ENCODE peak calls at places on chromosomes 16 and 17, in nine cellular contexts. S is dermis blood vessel endothelial cell; I is ovary; Z is cardiac septum; F is smooth muscle cell of the brain vasculature; K is AML-193; O is activated CD4-positive, alpha-beta T cell treated with anti-CD3 and anti-CD28 coated beads for 48 hours; M is sciatic nerve; A is activated naive CD4-positive, alpha-beta T cell treated with anti-CD3 and anti-CD28 coated beads, Interleukin-2, amount 10 ng/mL, durations not matched to agents 7 days and 5 days. N is an unnamed sample.

GRCh38 chr16:19886061-19886792 is 1.6 kb upstream of the GPRC5B start:
- DNase-seq in F (peak), K (peak), M (peak), O (peak), I (peak), Z (peak), S (peak), A (peak), N (peak)

GRCh38 chr16:76389126-76389525 is 111.9 kb downstream of the CNTNAP4 start:
- DNase-seq in A (no peak), S (no peak), Z (no peak), K (no peak), M (no peak), O (no peak), I (no peak), F (no peak), N (no peak)

GRCh38 chr16:11507991-11508390 is 78.7 kb downstream of the LITAF start:
- DNase-seq in A (no peak), F (no peak), O (no peak), S (no peak), Z (no peak), K (no peak), M (no peak), I (no peak), N (no peak)

GRCh38 chr16:73912311-73912710 is 384.3 kb upstream of the PSMD7 start:
- DNase-seq in S (no peak), Z (no peak), I (no peak), O (no peak), M (no peak), K (no peak), F (no peak), A (no peak), N (no peak)

GRCh38 chr17:56359518-56359917 is 206.2 kb downstream of the ANKFN1 start:
- DNase-seq in K (no peak), Z (no peak), A (no peak), S (no peak), M (no peak), O (no peak), I (no peak), F (no peak), N (no peak)

GRCh38 chr16:86772671-86773338 is 194.5 kb downstream of the FOXL1 start:
- DNase-seq in F (no peak), O (no peak), A (no peak), S (peak), I (no peak), K (no peak), Z (peak), M (peak), N (no peak)

GRCh38 chr17:63029520-63029919 is 63.5 kb downstream of the TANC2 start:
- DNase-seq in A (no peak), K (no peak), O (no peak), F (no peak), Z (no peak), S (no peak), M (no peak), I (no peak), N (no peak)

GRCh38 chr16:69924777-69925191 is 26.4 kb upstream of the CLEC18A start:
- DNase-seq in A (no peak), I (peak), K (no peak), M (peak), O (no peak), Z (peak), S (peak), F (no peak), N (no peak)

GRCh38 chr17:11618861-11619566 is 20.7 kb downstream of the DNAH9 start:
- DNase-seq in K (no peak), S (peak), M (peak), Z (no peak), O (no peak), I (no peak), A (no peak), F (no peak), N (peak)

GRCh38 chr16:9665851-9666271 is 516.4 kb downstream of the GRIN2A start:
- DNase-seq in I (no peak), K (no peak), Z (no peak), A (no peak), O (no peak), F (no peak), M (no peak), S (no peak), N (peak)

GRCh38 chr16:87965973-87966667 is 14.9 kb downstream of the BANP start:
- DNase-seq in A (no peak), M (no peak), S (no peak), I (no peak), K (no peak), O (no peak), Z (no peak), F (no peak), N (no peak)

GRCh38 chr16:12500771-12501170 is 302.9 kb downstream of the CPPED1 start:
- DNase-seq in O (peak), I (no peak), F (no peak), K (peak), Z (peak), S (no peak), A (peak), M (no peak), N (peak)

GRCh38 chr17:41492771-41493170 is 3.1 kb upstream of the KRT36 start:
- DNase-seq in A (no peak), M (peak), F (peak), O (no peak), Z (no peak), K (no peak), I (peak), S (peak), N (peak)

GRCh38 chr16:3444032-3444388 is 530 bp downstream of the NAA60 start:
- DNase-seq in A (peak), I (no peak), O (peak), M (no peak), F (no peak), S (peak), Z (no peak), K (peak), N (no peak)

GRCh38 chr16:59849716-59850115 is 1115.6 kb upstream of the GOT2 start:
- DNase-seq in S (no peak), O (no peak), F (no peak), M (no peak), K (no peak), Z (no peak), A (no peak), I (no peak), N (no peak)

GRCh38 chr16:24525970-24526559 is 13.3 kb upstream of the RBBP6 start:
- DNase-seq in Z (no peak), M (no peak), K (no peak), A (no peak), O (no peak), F (no peak), S (no peak), I (peak), N (peak)

GRCh38 chr17:10198509-10199249 is at the start of gene GAS7:
- DNase-seq in O (peak), M (peak), S (no peak), F (no peak), K (peak), Z (peak), I (peak), A (peak), N (no peak)

GRCh38 chr17:44187131-44187899 is 543 bp downstream of the TMUB2 start:
- DNase-seq in M (no peak), S (peak), K (peak), I (no peak), A (no peak), Z (no peak), F (no peak), O (no peak), N (no peak)

GRCh38 chr16:83344014-83344413 is 463.8 kb upstream of the HSBP1 start:
- DNase-seq in M (no peak), K (no peak), S (peak), Z (no peak), O (no peak), A (no peak), I (peak), F (peak), N (no peak)

GRCh38 chr17:45946841-45947256 is 52.2 kb upstream of the STH start:
- DNase-seq in O (no peak), F (no peak), K (no peak), Z (no peak), I (no peak), S (no peak), A (no peak), M (no peak), N (peak)

GRCh38 chr16:26569793-26570192 is 496.9 kb upstream of the C16orf82 start:
- DNase-seq in I (no peak), O (no peak), Z (no peak), F (no peak), A (peak), M (no peak), S (no peak), K (peak), N (peak)

GRCh38 chr16:71263581-71263980 is 25.6 kb downstream of the CMTR2 start:
- DNase-seq in M (no peak), K (no peak), Z (no peak), S (no peak), O (no peak), A (no peak), I (no peak), F (no peak), N (no peak)

GRCh38 chr16:2586901-2587480 is 49.2 kb downstream of the PDPK1 start:
- DNase-seq in K (no peak), I (no peak), M (no peak), F (no peak), S (no peak), A (no peak), Z (no peak), O (no peak), N (no peak)

GRCh38 chr17:71084219-71084618 is 914.9 kb downstream of the KCNJ2 start:
- DNase-seq in Z (no peak), F (no peak), K (peak), I (no peak), S (no peak), O (peak), M (no peak), A (no peak), N (no peak)

GRCh38 chr16:29674188-29674587 is 4.8 kb upstream of the QPRT start:
- DNase-seq in A (no peak), O (no peak), F (no peak), Z (no peak), M (peak), K (peak), I (peak), S (no peak), N (no peak)

GRCh38 chr17:4566785-4567184 is 6.4 kb upstream of the GGT6 start:
- DNase-seq in F (no peak), S (peak), K (peak), A (peak), I (peak), Z (no peak), M (no peak), O (peak), N (peak)

GRCh38 chr17:1720856-1721386 is 3.6 kb upstream of the WDR81 start:
- DNase-seq in S (peak), Z (no peak), O (peak), A (peak), F (no peak), K (peak), M (peak), I (peak), N (peak)

GRCh38 chr16:17223576-17223975 is 247.2 kb downstream of the XYLT1 start:
- DNase-seq in O (no peak), I (no peak), A (no peak), M (no peak), K (no peak), Z (peak), S (no peak), F (no peak), N (no peak)

GRCh38 chr16:66469932-66470546 is 42.9 kb downstream of the BEAN1 start:
- DNase-seq in Z (no peak), K (no peak), I (no peak), O (no peak), A (no peak), F (no peak), S (no peak), M (no peak), N (no peak)

GRCh38 chr17:28688481-28688880 is 23.2 kb downstream of the PROCA1 start:
- DNase-seq in F (no peak), S (no peak), M (no peak), K (no peak), I (no peak), Z (no peak), A (no peak), O (no peak), N (no peak)

GRCh38 chr17:67052720-67053437 is 8.5 kb downstream of the CACNG1 start:
- DNase-seq in M (no peak), F (no peak), Z (peak), O (no peak), I (no peak), A (peak), K (no peak), S (no peak), N (no peak)

GRCh38 chr17:37490638-37491614 is 1.2 kb downstream of the DUSP14 start:
- DNase-seq in Z (no peak), K (peak), I (peak), M (peak), A (no peak), S (peak), O (peak), F (no peak), N (peak)

GRCh38 chr17:7613769-7614421 is 802 bp downstream of the FXR2 start:
- DNase-seq in I (no peak), M (no peak), K (no peak), A (no peak), O (no peak), F (no peak), S (peak), Z (no peak), N (peak)

GRCh38 chr17:62627219-62627903 is at the start of gene MRC2:
- DNase-seq in M (peak), I (peak), F (peak), S (peak), O (peak), A (peak), K (no peak), Z (peak), N (peak)

GRCh38 chr17:333626-334396 is 18.8 kb downstream of the RPH3AL start:
- DNase-seq in S (peak), I (peak), K (no peak), A (peak), M (peak), F (no peak), Z (peak), O (peak), N (no peak)

GRCh38 chr16:56532714-56533113 is 12.9 kb upstream of the BBS2 start:
- DNase-seq in K (no peak), A (no peak), F (no peak), S (no peak), O (no peak), M (no peak), I (no peak), Z (no peak), N (no peak)

GRCh38 chr16:61057635-61058034 is 978.6 kb downstream of the CDH8 start:
- DNase-seq in F (no peak), Z (no peak), O (no peak), M (no peak), I (no peak), K (no peak), A (no peak), S (no peak), N (no peak)

GRCh38 chr17:40854175-40854814 is 12.7 kb downstream of the KRT12 start:
- DNase-seq in S (peak), A (no peak), F (peak), I (no peak), K (peak), Z (no peak), M (no peak), O (no peak), N (peak)

GRCh38 chr16:24758373-24758772 is 28.9 kb downstream of the TNRC6A start:
- DNase-seq in K (no peak), M (no peak), I (no peak), O (no peak), A (no peak), F (no peak), Z (no peak), S (no peak), N (no peak)

GRCh38 chr16:3949287-3949686 is 68.8 kb upstream of the CREBBP start:
- DNase-seq in A (no peak), Z (no peak), O (no peak), I (no peak), M (peak), K (no peak), S (peak), F (no peak), N (no peak)